ENCODE peak calls at places on chromosomes 12 and 14, in ten cellular contexts. R is sigmoid colon, S is transverse colon, H is tibial nerve, L is K562, P is ovary, B is stomach, X is H1, N is suprapubic skin, D is GM12878. O is an unnamed sample.

GRCh38 chr14:96413526-96413925 is 21.6 kb downstream of the AK7 start:
- DNase-seq in B (no peak), N (no peak), D (no peak), L (no peak), H (no peak), X (no peak), R (no peak), S (no peak), P (no peak), O (no peak)

GRCh38 chr12:52268212-52268611 is 6.2 kb upstream of the KRT86 start:
- DNase-seq in L (no peak), H (no peak), B (no peak), D (no peak), N (no peak), R (peak; percentile 24), S (no peak), P (no peak), X (no peak), O (no peak)

GRCh38 chr14:54366726-54367707 is 29.8 kb upstream of the CDKN3 start:
- DNase-seq in N (no peak), S (peak; percentile 41), R (no peak), P (no peak), D (no peak), X (peak; percentile 51), H (no peak), B (peak; percentile 42), L (peak; percentile 12), O (peak; percentile 38)

GRCh38 chr12:126343352-126343751 is 1278.1 kb downstream of the AACS start:
- DNase-seq in D (no peak), H (no peak), P (no peak), S (no peak), N (no peak), B (no peak), L (no peak), R (no peak), X (no peak), O (no peak)

GRCh38 chr12:3036901-3037600 is 40.1 kb upstream of the TSPAN9 start:
- DNase-seq in B (no peak), S (no peak), N (no peak), D (no peak), P (no peak), H (no peak), X (no peak), R (no peak), L (no peak), O (no peak)

GRCh38 chr14:53962954-53963490 is 6.4 kb upstream of the BMP4 start:
- DNase-seq in D (no peak), H (no peak), X (no peak), R (no peak), S (no peak), B (no peak), N (no peak), L (no peak), P (no peak), O (no peak)

GRCh38 chr14:71579331-71579730 is 352.9 kb upstream of the RGS6 start:
- DNase-seq in X (no peak), R (no peak), P (no peak), N (no peak), B (no peak), H (no peak), D (no peak), S (no peak), L (no peak), O (no peak)

GRCh38 chr12:42129595-42130204 is 15.0 kb downstream of the GXYLT1 start:
- DNase-seq in P (no peak), S (peak; percentile 13), H (no peak), N (no peak), X (no peak), L (no peak), B (no peak), D (no peak), R (no peak), O (peak; percentile 40)

GRCh38 chr12:54216580-54217308 is 28.0 kb upstream of the SMUG1 start:
- DNase-seq in S (peak; percentile 78), P (peak; percentile 76), X (peak; percentile 90), R (peak; percentile 84), N (peak; percentile 80), D (no peak), B (peak; percentile 71), L (peak; percentile 82), H (no peak), O (peak; percentile 79)
- TF ChIP-seq EP300 in S (no peak), P (no peak), X (no peak), R (no peak), N (no peak), D (no peak), B (no peak), L (peak; percentile 19), H (peak; percentile 12), O (no peak)

GRCh38 chr12:15152456-15152855 is 68.8 kb downstream of the RERG start:
- DNase-seq in X (no peak), D (no peak), N (no peak), R (no peak), S (no peak), B (no peak), L (no peak), H (no peak), P (no peak), O (no peak)

GRCh38 chr12:15152864-15153263 is 68.4 kb downstream of the RERG start:
- DNase-seq in R (no peak), S (no peak), X (no peak), P (no peak), L (no peak), N (no peak), D (no peak), B (no peak), H (no peak), O (peak; percentile 48)

GRCh38 chr12:15155271-15155670 is 65.9 kb downstream of the RERG start:
- DNase-seq in B (peak; percentile 38), L (no peak), N (no peak), P (no peak), R (no peak), H (no peak), D (no peak), X (no peak), S (no peak), O (no peak)

GRCh38 chr12:15154108-15154507 is 67.1 kb downstream of the RERG start:
- DNase-seq in B (no peak), H (no peak), R (no peak), L (no peak), N (no peak), S (no peak), P (no peak), X (no peak), D (no peak), O (no peak)

DNA sequence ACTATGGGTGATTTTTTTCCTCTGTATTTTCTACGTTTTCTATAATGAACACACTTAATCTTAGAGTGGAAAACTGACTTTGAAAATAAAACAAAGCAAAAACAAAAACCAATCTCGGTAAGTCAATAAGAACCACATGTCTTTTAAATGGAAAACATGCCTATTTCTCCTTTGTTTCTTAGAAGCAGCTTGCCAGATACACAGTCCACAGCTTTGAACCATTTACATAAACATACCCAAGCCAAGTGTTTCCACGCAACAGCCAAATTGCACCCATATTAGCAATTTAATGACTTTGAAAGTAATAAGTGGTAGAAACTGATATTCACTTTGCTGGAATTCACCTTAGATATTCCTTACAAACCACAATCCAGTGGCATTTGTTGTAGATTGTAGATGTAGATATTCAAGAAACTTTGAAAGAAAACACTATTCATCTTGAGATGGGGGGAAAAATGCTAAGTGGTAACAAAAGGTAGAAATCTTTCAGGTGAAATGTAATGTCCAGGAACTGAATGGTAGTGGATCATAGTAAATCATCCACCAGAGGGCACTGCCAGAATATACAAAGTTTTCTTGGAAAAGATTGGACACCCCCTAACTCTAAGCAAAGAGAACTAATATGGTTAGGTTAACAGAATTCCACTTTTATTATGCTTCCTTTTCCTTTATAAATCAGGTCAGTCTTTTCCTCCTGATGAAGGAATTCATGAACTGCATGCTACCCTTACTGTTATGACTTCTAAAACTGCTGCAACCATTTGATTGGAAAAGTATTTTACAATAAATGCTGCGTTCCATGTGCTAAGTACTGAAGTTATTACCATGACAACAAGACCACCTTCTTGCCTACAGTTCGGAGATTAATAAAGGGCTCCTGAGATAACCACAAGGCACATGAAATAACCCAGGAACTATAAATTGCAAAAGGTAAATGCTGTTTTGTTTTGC is 69.8 kb downstream of the RERG start:
- DNase-seq in H (no peak), L (no peak), X (no peak), P (no peak), N (no peak), R (no peak), D (no peak), B (no peak), S (no peak), O (peak; percentile 32)
- TF ChIP-seq EP300 in H (no peak), L (no peak), X (no peak), P (no peak), N (no peak), R (no peak), D (no peak), B (no peak), S (no peak), O (no peak)

GRCh38 chr14:87063181-87063580 is 929.8 kb downstream of the GALC start:
- DNase-seq in H (no peak), L (no peak), R (no peak), B (no peak), S (no peak), P (no peak), D (no peak), X (no peak), N (no peak), O (no peak)

GRCh38 chr14:87065366-87065765 is 927.6 kb downstream of the GALC start:
- DNase-seq in H (no peak), D (no peak), N (no peak), P (no peak), S (no peak), R (no peak), B (no peak), X (no peak), L (no peak), O (no peak)

GRCh38 chr14:87067597-87067996 is 925.4 kb downstream of the GALC start:
- DNase-seq in R (no peak), N (no peak), D (no peak), H (no peak), X (no peak), B (no peak), P (no peak), S (no peak), L (no peak), O (no peak)

GRCh38 chr14:87067061-87067460 is 925.9 kb downstream of the GALC start:
- DNase-seq in R (no peak), N (no peak), B (no peak), P (no peak), H (no peak), S (no peak), L (no peak), X (no peak), D (no peak), O (no peak)

DNA sequence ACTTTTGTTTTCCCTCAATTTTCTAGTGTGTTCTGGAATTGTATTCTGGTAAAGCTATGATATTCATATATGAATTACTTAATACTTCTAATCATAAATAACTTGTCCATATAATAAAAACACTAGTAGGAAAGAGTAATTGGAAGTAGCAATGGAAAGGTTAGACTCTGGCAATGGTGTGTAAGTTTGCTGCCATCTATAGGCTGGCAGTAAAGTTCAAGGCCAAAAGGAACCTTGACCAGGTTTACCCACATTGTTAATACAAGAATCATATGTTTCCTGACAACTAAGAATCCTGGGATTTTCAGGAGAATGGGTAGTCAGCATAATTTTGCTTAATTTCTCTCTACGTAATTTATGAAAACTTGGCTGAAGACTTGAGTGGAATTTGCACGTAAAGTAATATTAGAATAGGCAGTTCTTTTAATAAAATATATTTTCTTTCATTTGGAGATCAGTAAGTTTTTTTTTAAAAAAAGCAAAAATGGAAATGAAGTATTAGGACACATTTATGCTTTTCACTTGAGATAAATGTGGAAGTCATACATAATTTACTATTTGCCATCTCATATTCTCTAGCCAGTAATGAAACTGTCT is 926.7 kb downstream of the GALC start:
- DNase-seq in R (no peak), P (no peak), L (no peak), H (no peak), N (no peak), B (no peak), X (no peak), S (no peak), D (no peak), O (no peak)
- TF ChIP-seq EP300 in R (no peak), P (no peak), L (no peak), H (no peak), N (no peak), B (no peak), X (no peak), S (no peak), D (no peak), O (no peak)

DNA sequence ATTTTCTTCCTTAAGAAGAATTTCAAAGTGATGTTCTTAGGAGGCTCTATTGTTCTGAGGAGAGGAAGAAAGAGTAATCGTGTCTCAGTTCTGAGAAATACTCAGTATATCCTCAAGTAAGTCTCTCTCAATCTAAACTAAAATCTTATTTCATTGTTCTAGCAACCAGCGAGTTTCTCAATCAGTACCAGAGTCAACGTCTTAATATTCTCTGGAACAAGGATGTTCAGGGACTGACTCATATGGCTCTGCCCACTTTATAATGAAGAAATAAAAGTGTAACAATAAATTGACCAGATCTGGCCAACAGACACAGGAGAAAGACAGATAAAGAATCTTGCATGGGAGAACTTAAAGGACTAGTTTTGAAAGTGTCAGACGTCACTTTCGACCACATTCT is 469.8 kb upstream of the FLRT2 start:
- DNase-seq in N (no peak), S (no peak), D (no peak), L (no peak), H (no peak), B (no peak), X (no peak), R (no peak), P (no peak), O (no peak)
- TF ChIP-seq EP300 in N (no peak), S (no peak), D (no peak), L (no peak), H (no peak), B (no peak), X (no peak), R (no peak), P (no peak), O (no peak)